ENCODE peak calls at places on chromosomes 13 and 19, in four cellular contexts. K is IMR-90, F is H1, J is mesendoderm. R is an unnamed sample.

GRCh38 chr19:18157465-18158063 is 4.6 kb downstream of the PIK3R2 start:
- DNase-seq in F (peak; percentile 62), K (no peak), J (no peak), R (no peak)

GRCh38 chr19:54029930-54030490 is 33.7 kb downstream of the VSTM1 start:
- DNase-seq in K (peak; percentile 54), F (peak; percentile 86), J (peak; percentile 94), R (peak; percentile 55)

GRCh38 chr19:40689339-40690049 is 957 bp downstream of the NUMBL start:
- DNase-seq in F (peak; percentile 58), J (peak; percentile 46), K (no peak), R (peak; percentile 30)

GRCh38 chr13:110447058-110447511 is 114.4 kb downstream of the RAB20 start:
- DNase-seq in J (peak; percentile 47), K (peak; percentile 35), F (no peak), R (peak; percentile 50)

GRCh38 chr13:111216166-111216960 is 101.3 kb downstream of the ARHGEF7 start:
- DNase-seq in K (peak; percentile 27), F (peak; percentile 72), J (peak; percentile 73), R (peak; percentile 53)

GRCh38 chr13:111584101-111584500 is 263.7 kb downstream of the TEX29 start:
- DNase-seq in J (no peak), F (no peak), K (no peak), R (no peak)

GRCh38 chr19:42316223-42317211 is 3.4 kb downstream of the TMEM145 start:
- DNase-seq in K (peak; percentile 21), J (no peak), F (no peak), R (no peak)

GRCh38 chr13:43579321-43579720 is 207.5 kb downstream of the ENOX1 start:
- DNase-seq in J (no peak), K (no peak), F (no peak), R (no peak)

GRCh38 chr13:36148436-36148835 is 17.3 kb upstream of the DCLK1 start:
- DNase-seq in K (no peak), F (no peak), J (no peak), R (no peak)

GRCh38 chr13:50889317-50889716 is 20.3 kb upstream of the RNASEH2B start:
- DNase-seq in F (no peak), K (no peak), J (no peak), R (no peak)

GRCh38 chr19:2032296-2032941 is 16.9 kb upstream of the BTBD2 start:
- DNase-seq in K (peak; percentile 65), F (peak; percentile 55), J (no peak), R (peak; percentile 81)

GRCh38 chr13:19618925-19619324 is 14.5 kb upstream of the MPHOSPH8 start:
- DNase-seq in F (peak; percentile 46), K (peak; percentile 37), J (peak; percentile 58), R (peak; percentile 36)

GRCh38 chr13:105998233-105998550 is 537.3 kb downstream of the EFNB2 start:
- DNase-seq in J (no peak), K (no peak), F (no peak), R (no peak)

GRCh38 chr13:94140027-94140426 is 339.5 kb downstream of the DCT start:
- DNase-seq in K (no peak), J (no peak), F (no peak), R (no peak)

GRCh38 chr19:41226053-41226873 is 7.2 kb downstream of the AXL start:
- DNase-seq in J (peak; percentile 76), F (peak; percentile 79), K (peak; percentile 82), R (peak; percentile 89)

GRCh38 chr19:35436477-35437141 is 11.4 kb upstream of the FFAR2 start:
- DNase-seq in K (no peak), F (no peak), J (no peak), R (peak; percentile 88)

GRCh38 chr19:35246466-35247096 is 2.2 kb upstream of the LSR start:
- DNase-seq in J (no peak), F (no peak), K (no peak), R (no peak)

GRCh38 chr13:31756346-31756745 is 17.0 kb downstream of the RXFP2 start:
- DNase-seq in J (no peak), K (peak; percentile 94), F (no peak), R (peak; percentile 89)

GRCh38 chr13:23563085-23563484 is 7.1 kb upstream of the TNFRSF19 start:
- DNase-seq in K (no peak), J (no peak), F (no peak), R (no peak)

GRCh38 chr19:10672529-10673150 is 18.5 kb downstream of the ILF3 start:
- DNase-seq in F (no peak), J (no peak), K (no peak), R (peak; percentile 63)

GRCh38 chr13:45102136-45102802 is 18.0 kb upstream of the GTF2F2 start:
- DNase-seq in J (no peak), F (no peak), K (peak; percentile 55), R (no peak)

GRCh38 chr13:110442946-110443632 is 118.4 kb downstream of the RAB20 start:
- DNase-seq in K (peak; percentile 75), J (no peak), F (no peak), R (peak; percentile 78)

GRCh38 chr13:110387451-110388140 is 80.5 kb downstream of the COL4A2 start:
- DNase-seq in J (peak; percentile 70), F (peak; percentile 58), K (peak; percentile 84), R (peak; percentile 91)

GRCh38 chr19:16023558-16023915 is 52.8 kb upstream of the TPM4 start:
- DNase-seq in J (no peak), F (no peak), K (no peak), R (no peak)

GRCh38 chr19:46480409-46480808 is 9.0 kb upstream of the PNMA8A start:
- DNase-seq in J (no peak), K (peak; percentile 82), F (no peak), R (peak; percentile 89)

GRCh38 chr13:113967206-113967720 is 6.6 kb downstream of the C13orf46 start:
- DNase-seq in F (no peak), J (no peak), K (no peak), R (no peak)

GRCh38 chr19:31943305-31943704 is 402.1 kb upstream of the ZNF507 start:
- DNase-seq in J (peak; percentile 23), K (no peak), F (no peak), R (no peak)

GRCh38 chr19:40390084-40390742 is at the start of gene HIPK4:
- DNase-seq in J (no peak), K (no peak), F (peak; percentile 51), R (no peak)

GRCh38 chr19:55671054-55671378 is 4.0 kb upstream of the EPN1 start:
- DNase-seq in K (no peak), F (no peak), J (no peak), R (no peak)

GRCh38 chr19:38714354-38714778 is 29.9 kb downstream of the CAPN12 start:
- DNase-seq in J (no peak), K (no peak), F (no peak), R (no peak)

GRCh38 chr13:37716395-37716794 is 117.8 kb upstream of the POSTN start:
- DNase-seq in J (no peak), F (no peak), K (peak; percentile 72), R (peak; percentile 28)

GRCh38 chr13:35631666-35632065 is 155.2 kb upstream of the MAB21L1 start:
- DNase-seq in J (no peak), F (no peak), K (no peak), R (no peak)

GRCh38 chr13:90968510-90968909 is 379.0 kb upstream of the MIR17HG start:
- DNase-seq in F (peak; percentile 50), J (peak; percentile 57), K (no peak), R (peak; percentile 36)

GRCh38 chr19:11243798-11244169 is 4.4 kb downstream of the ANGPTL8 start:
- DNase-seq in F (no peak), J (no peak), K (no peak), R (no peak)

GRCh38 chr19:40801449-40802299 is 2.7 kb downstream of the EGLN2 start:
- DNase-seq in F (no peak), J (no peak), K (no peak), R (no peak)

GRCh38 chr19:47729799-47730520 is 15.4 kb upstream of the NOP53 start:
- DNase-seq in F (peak; percentile 96), K (no peak), J (peak; percentile 95), R (no peak)

GRCh38 chr13:51590966-51591627 is 6.8 kb downstream of the WDFY2 start:
- DNase-seq in F (no peak), J (peak; percentile 78), K (peak; percentile 90), R (peak; percentile 99)

GRCh38 chr19:58581227-58582141 is 8.3 kb upstream of the MZF1 start:
- DNase-seq in F (peak; percentile 99), J (peak; percentile 96), K (peak; percentile 91), R (peak; percentile 93)

GRCh38 chr19:3671680-3672574 is 28.3 kb downstream of the PIP5K1C start:
- DNase-seq in K (peak; percentile 20), J (no peak), F (no peak), R (peak; percentile 50)
- H3K4ac ChIP-seq in K (peak overlapping the region; percentile 90), J (no peak overlapping the region), F (no peak overlapping the region), R (peak overlapping the region; percentile 14)

DNA sequence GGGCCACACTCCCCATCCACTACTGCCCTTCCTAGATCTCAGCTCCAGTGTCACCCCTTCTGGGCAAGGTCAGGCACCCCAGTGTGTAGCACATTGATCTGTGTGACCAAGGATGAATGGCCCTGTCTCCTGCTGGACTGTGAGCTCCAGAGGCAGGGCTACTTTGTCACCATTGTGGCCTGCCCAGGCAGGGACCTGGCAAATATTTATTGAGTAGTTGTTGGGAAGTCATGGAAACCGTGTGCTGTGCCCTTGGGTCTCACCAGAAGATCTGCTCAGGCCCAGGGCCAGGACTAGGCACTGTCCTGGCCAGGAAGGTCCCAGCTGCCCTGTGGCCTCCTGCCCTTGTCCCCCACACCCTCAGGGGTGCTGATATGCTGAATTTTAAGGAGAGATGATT is 10.5 kb downstream of the NACC1 start:
- DNase-seq in K (no peak), J (no peak), F (no peak), R (no peak)
- H3K4ac ChIP-seq in K (no peak overlapping the region), J (no peak overlapping the region), F (no peak overlapping the region), R (no peak overlapping the region)

GRCh38 chr13:107854880-107855279 is 360.5 kb downstream of the LIG4 start:
- DNase-seq in F (no peak), J (no peak), K (no peak), R (no peak)

GRCh38 chr13:107864543-107865460 is 350.5 kb downstream of the LIG4 start:
- DNase-seq in F (no peak), K (peak; percentile 86), J (peak; percentile 78), R (peak; percentile 87)

GRCh38 chr13:107866007-107866665 is 349.2 kb downstream of the LIG4 start:
- DNase-seq in K (peak; percentile 34), F (peak; percentile 65), J (peak; percentile 80), R (peak; percentile 66)

GRCh38 chr13:107865643-107866006 is 349.7 kb downstream of the LIG4 start:
- DNase-seq in F (no peak), K (peak; percentile 50), J (no peak), R (peak; percentile 53)

GRCh38 chr13:107860284-107860683 is 355.1 kb downstream of the LIG4 start:
- DNase-seq in J (no peak), F (no peak), K (no peak), R (no peak)
- H3K4ac ChIP-seq in J (no peak overlapping the region), F (no peak overlapping the region), K (no peak overlapping the region), R (no peak overlapping the region)

GRCh38 chr19:43839139-43839538 is 12.0 kb downstream of the ZNF283 start:
- DNase-seq in J (no peak), F (no peak), K (no peak), R (no peak)
- H3K4ac ChIP-seq in J (no peak overlapping the region), F (no peak overlapping the region), K (no peak overlapping the region), R (no peak overlapping the region)